ENCODE peak calls at places on chromosomes 3 and 15, in eight cellular contexts. T, A, M, N, Z, U, J and G are unnamed samples.

GRCh38 chr3:120432105-120432860 is 18.5 kb downstream of the FSTL1 start:
- DNase-seq in T (no peak), A (no peak), M (no peak), N (peak), Z (peak), U (no peak), J (no peak), G (no peak)

GRCh38 chr3:94076055-94076454 is 13.2 kb downstream of the NSUN3 start:
- DNase-seq in T (no peak), A (peak), M (no peak), N (peak), Z (peak), U (no peak), J (no peak), G (no peak)

GRCh38 chr15:69724331-69724730 is 271.7 kb downstream of the RPLP1 start:
- DNase-seq in T (no peak), A (no peak), M (no peak), N (no peak), Z (no peak), U (no peak), J (no peak), G (no peak)

GRCh38 chr3:94159062-94159726 is 96.3 kb downstream of the NSUN3 start:
- DNase-seq in T (no peak), A (peak), M (no peak), N (peak), Z (peak), U (peak), J (no peak), G (no peak)

GRCh38 chr3:66472313-66473134 is 28.3 kb downstream of the LRIG1 start:
- DNase-seq in T (no peak), A (peak), M (peak), N (peak), Z (peak), U (no peak), J (no peak), G (peak)

GRCh38 chr15:57732526-57733331 is 26.2 kb downstream of the POLR2M start:
- DNase-seq in T (no peak), A (peak), M (peak), N (peak), Z (peak), U (peak), J (peak), G (no peak)

GRCh38 chr15:68341851-68342336 is 64.3 kb downstream of the FEM1B start:
- DNase-seq in T (no peak), A (no peak), M (no peak), N (peak), Z (peak), U (no peak), J (no peak), G (no peak)

GRCh38 chr15:63892794-63893441 is 59.2 kb upstream of the HERC1 start:
- DNase-seq in T (no peak), A (no peak), M (peak), N (no peak), Z (no peak), U (no peak), J (no peak), G (peak)

GRCh38 chr3:141575879-141576743 is 89.3 kb downstream of the RASA2 start:
- DNase-seq in T (no peak), A (peak), M (no peak), N (peak), Z (peak), U (no peak), J (no peak), G (no peak)

GRCh38 chr3:61719278-61719977 is 158.1 kb downstream of the PTPRG start:
- DNase-seq in T (no peak), A (no peak), M (no peak), N (no peak), Z (no peak), U (no peak), J (no peak), G (no peak)

GRCh38 chr15:47618216-47618615 is 99.1 kb upstream of the SEMA6D start:
- DNase-seq in T (no peak), A (no peak), M (no peak), N (no peak), Z (no peak), U (no peak), J (no peak), G (no peak)

GRCh38 chr3:12553921-12554391 is 2.9 kb upstream of the MKRN2 start:
- DNase-seq in T (no peak), A (peak), M (no peak), N (peak), Z (peak), U (no peak), J (no peak), G (no peak)

GRCh38 chr15:59686389-59686788 is 2.7 kb downstream of the BNIP2 start:
- DNase-seq in T (no peak), A (no peak), M (no peak), N (no peak), Z (no peak), U (no peak), J (no peak), G (peak)

GRCh38 chr3:196948442-196949365 is 6.4 kb upstream of the NCBP2 start:
- DNase-seq in T (no peak), A (no peak), M (no peak), N (no peak), Z (no peak), U (no peak), J (no peak), G (no peak)

GRCh38 chr3:129197341-129197740 is 13.6 kb upstream of the CNBP start:
- DNase-seq in T (no peak), A (no peak), M (no peak), N (no peak), Z (no peak), U (no peak), J (no peak), G (no peak)